ENCODE peak calls at places on chromosomes 7 and 10, in seven cellular contexts. S, V, A, L, M, F and I are unnamed samples.

GRCh38 chr10:131144711-131145375 is 166.7 kb downstream of the TCERG1L start:
- DNase-seq in S (no peak), V (no peak), A (no peak), L (no peak), M (no peak), F (no peak), I (no peak)

GRCh38 chr7:151745090-151745638 is 131.8 kb downstream of the PRKAG2 start:
- DNase-seq in S (peak; percentile 52), V (no peak), A (no peak), L (peak; percentile 95), M (no peak), F (no peak), I (no peak)

GRCh38 chr10:7082967-7083366 is 327.9 kb downstream of the SFMBT2 start:
- DNase-seq in S (no peak), V (no peak), A (no peak), L (no peak), M (no peak), F (no peak), I (no peak)

GRCh38 chr10:52284416-52285013 is 29.6 kb upstream of the DKK1 start:
- DNase-seq in S (no peak), V (peak; percentile 4), A (no peak), L (no peak), M (no peak), F (no peak), I (no peak)

GRCh38 chr7:29651467-29651866 is 87.8 kb downstream of the PRR15 start:
- DNase-seq in S (no peak), V (no peak), A (no peak), L (no peak), M (no peak), F (no peak), I (no peak)

GRCh38 chr10:132967540-132967939 is 25.2 kb upstream of the CFAP46 start:
- DNase-seq in S (no peak), V (no peak), A (no peak), L (no peak), M (no peak), F (no peak), I (no peak)

GRCh38 chr7:50782376-50783208 is at the start of gene GRB10:
- DNase-seq in S (no peak), V (no peak), A (no peak), L (no peak), M (peak; percentile 65), F (peak; percentile 83), I (no peak)

GRCh38 chr10:101570764-101571572 is 17.1 kb downstream of the POLL start:
- DNase-seq in S (no peak), V (no peak), A (no peak), L (no peak), M (peak; percentile 56), F (no peak), I (no peak)

GRCh38 chr7:93973134-93973533 is 31.0 kb downstream of the BET1 start:
- DNase-seq in S (no peak), V (no peak), A (no peak), L (no peak), M (no peak), F (no peak), I (no peak)

GRCh38 chr7:155994253-155994811 is 182.1 kb upstream of the SHH start:
- DNase-seq in S (no peak), V (no peak), A (no peak), L (no peak), M (no peak), F (peak; percentile 23), I (no peak)

GRCh38 chr7:69190738-69191137 is 407.5 kb upstream of the AUTS2 start:
- DNase-seq in S (no peak), V (no peak), A (no peak), L (no peak), M (no peak), F (no peak), I (no peak)
- TF ChIP-seq TAF1 in S (no peak), V (no peak), A (no peak), L (no peak), M (no peak), F (no peak), I (no peak)

GRCh38 chr10:48533951-48534720 is 70.7 kb downstream of the ARHGAP22 start:
- DNase-seq in S (no peak), V (no peak), A (no peak), L (no peak), M (no peak), F (no peak), I (no peak)
- TF ChIP-seq TAF1 in S (no peak), V (no peak), A (no peak), L (no peak), M (no peak), F (no peak), I (no peak)

DNA sequence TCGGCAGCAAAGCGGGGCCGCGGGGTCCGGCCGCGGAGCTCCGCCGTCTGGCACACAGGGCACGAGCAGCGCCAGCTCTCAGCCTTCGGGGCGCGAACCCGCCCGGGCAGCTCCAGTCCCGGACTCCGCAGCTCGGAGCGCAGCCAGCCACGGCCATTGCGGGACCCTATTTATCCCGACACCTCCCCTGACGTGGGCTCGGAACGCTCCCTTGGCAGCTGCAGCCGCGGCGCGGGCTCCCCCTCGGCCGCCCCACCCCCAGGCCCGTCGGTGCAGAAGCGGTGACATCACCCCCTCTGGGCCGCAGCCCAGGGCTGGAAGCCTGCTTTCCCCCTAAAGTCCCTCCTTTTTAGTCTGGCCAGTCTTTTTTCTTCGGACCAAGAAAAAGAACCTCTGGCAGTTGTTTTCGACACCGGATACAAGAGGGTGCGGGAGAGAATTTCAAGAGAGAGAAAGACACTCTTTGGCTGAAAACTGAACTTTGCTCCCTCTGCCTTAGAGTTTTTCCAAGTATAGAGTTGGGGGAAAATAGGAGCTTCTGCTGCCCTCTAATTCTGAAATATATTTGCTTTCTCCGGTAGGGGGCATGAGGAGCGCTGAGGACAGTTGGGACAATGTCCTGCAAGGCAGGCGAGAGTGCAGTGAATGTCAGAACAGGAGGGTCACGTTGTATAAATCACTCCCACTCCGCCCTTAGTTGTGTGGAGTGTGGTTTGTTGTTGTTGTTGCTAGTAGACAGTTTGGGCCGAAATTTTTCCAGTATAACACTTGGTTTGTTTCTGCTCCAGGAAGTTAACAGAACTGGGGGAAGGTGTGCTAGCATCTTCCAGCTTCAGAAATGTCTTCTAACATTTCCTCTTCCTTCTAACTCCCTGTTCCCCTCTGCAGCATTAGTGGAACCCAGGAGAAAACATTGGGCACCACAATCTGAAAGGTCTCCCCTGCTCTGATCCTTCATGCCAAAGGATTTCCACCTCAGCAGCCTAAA is at the start of gene SFRP4:
- DNase-seq in S (peak; percentile 41), V (no peak), A (no peak), L (peak; percentile 76), M (peak; percentile 77), F (peak; percentile 81), I (no peak)
- TF ChIP-seq TAF1 in S (no peak), V (no peak), A (no peak), L (no peak), M (no peak), F (no peak), I (no peak)

GRCh38 chr7:101154693-101155102 is 422 bp downstream of the AP1S1 start:
- DNase-seq in S (no peak), V (no peak), A (no peak), L (no peak), M (no peak), F (peak; percentile 79), I (no peak)
- TF ChIP-seq TAF1 in S (no peak), V (no peak), A (no peak), L (peak; percentile 37), M (peak; percentile 21), F (no peak), I (no peak)

DNA sequence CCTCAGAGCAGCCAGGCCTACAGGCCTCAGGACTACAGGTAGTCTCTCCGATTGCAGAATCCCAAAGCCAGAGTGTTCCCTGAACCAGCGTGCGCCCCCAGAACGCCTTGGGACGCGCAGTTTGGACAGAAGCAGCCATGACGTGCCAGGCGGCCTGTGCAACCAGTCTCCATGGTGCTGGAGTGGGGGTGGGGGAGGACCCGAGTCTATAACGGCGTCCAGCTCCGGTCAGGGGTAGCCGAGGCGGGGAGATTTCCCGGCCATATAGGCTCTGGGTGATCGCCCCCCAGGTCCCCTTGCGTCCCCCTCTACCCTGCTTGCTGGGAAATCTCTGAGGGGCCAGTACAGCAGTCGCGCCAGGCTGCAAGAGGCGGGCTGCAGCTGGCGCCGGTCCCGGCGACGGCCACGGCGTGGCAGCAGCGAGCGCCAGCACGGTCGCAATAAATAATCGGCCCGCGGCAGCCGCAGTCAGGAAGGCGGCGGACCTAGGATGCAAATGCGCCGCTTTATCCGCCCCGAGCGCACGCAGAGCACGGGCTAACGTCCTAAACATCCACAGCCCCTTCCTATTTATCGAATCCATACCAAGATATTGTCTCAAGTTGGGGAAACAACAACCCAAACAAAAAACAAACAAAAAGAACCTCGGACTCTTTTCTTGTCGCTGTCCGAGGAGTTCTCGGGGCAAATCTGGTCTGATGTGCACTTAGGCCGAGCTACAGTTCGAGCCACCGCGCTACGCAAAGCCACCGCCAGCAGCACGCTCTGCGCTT is 1.6 kb downstream of the HOXA3 start:
- DNase-seq in S (peak; percentile 80), V (no peak), A (peak; percentile 82), L (peak; percentile 42), M (peak; percentile 96), F (peak; percentile 86), I (peak; percentile 86)
- TF ChIP-seq TAF1 in S (no peak), V (no peak), A (no peak), L (peak; percentile 47), M (no peak), F (no peak), I (no peak)

GRCh38 chr10:72079356-72079755 is 9.0 kb downstream of the SPOCK2 start:
- DNase-seq in S (no peak), V (no peak), A (peak; percentile 19), L (no peak), M (peak; percentile 70), F (no peak), I (no peak)
- TF ChIP-seq TAF1 in S (no peak), V (no peak), A (no peak), L (no peak), M (no peak), F (no peak), I (no peak)

DNA sequence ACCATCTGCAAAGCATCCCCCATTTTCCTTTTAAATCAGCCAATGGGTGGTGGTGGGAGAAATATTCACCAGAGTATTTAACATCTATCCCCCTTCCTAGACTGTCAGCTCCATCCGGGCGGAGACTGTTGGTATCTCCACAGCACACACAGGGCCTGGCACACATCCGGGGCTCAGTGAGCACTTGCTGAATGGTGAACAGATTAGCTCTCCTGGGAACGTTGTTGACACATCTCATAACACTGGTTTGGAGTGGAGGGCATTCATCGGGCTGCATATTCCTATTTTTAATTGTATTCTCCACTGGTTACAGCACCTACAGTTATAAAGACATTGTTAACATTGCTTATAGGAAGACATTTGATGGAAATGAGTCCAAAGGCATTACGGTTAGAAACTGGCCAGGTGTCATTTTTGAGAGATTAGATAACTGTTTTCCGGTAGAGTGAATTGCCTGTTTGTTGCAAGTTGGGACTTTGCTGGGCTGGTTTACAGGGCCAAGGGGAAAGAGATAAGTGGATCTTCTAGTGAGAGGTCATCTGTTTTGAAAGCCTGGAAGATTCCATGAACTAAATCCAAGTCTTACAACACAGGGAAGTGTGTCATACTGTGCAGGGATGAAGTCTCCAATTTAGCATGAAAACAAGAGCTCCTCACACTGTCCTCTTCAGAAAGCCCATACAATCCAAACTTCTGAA is 101.8 kb downstream of the EGFR start:
- DNase-seq in S (no peak), V (no peak), A (no peak), L (no peak), M (no peak), F (no peak), I (no peak)
- TF ChIP-seq TAF1 in S (no peak), V (no peak), A (no peak), L (no peak), M (no peak), F (no peak), I (no peak)